ENCODE peak calls at places on chromosomes 5 and 9, in eight cellular contexts. K is hepatocyte; A is T-helper 1 cell; G is activated CD4-positive, CD25-positive, alpha-beta regulatory T cell; Z is amniotic stem cell; T is stimulated activated CD4-positive, alpha-beta T cell treated with anti-CD3 and anti-CD28 coated beads, Interleukin-1b, Interleukin-23, amount 100 ng/mL, for 48 hours; S is endothelial cell; R is HuH-7. N is an unnamed sample.

GRCh38 chr5:134556994-134557393 is 31.5 kb downstream of the JADE2 start:
- DNase-seq in T (no peak), K (no peak), Z (no peak), A (no peak), S (no peak), R (no peak), G (no peak), N (no peak)

GRCh38 chr5:10860645-10861455 is 99.8 kb upstream of the DAP start:
- DNase-seq in T (no peak), Z (no peak), R (no peak), A (no peak), S (no peak), G (no peak), K (no peak), N (peak; percentile 47)

GRCh38 chr5:126624534-126624933 is 23.8 kb downstream of the PHAX start:
- DNase-seq in R (no peak), Z (peak; percentile 51), A (no peak), G (no peak), T (peak; percentile 19), S (no peak), K (no peak), N (peak; percentile 92)

GRCh38 chr9:7549261-7549660 is 250.3 kb downstream of the DMAC1 start:
- DNase-seq in K (peak; percentile 34), R (no peak), S (peak; percentile 24), T (no peak), Z (no peak), A (no peak), G (no peak), N (no peak)

GRCh38 chr9:135907006-135907434 is 326 bp downstream of the CAMSAP1 start:
- DNase-seq in Z (no peak), K (no peak), G (no peak), S (peak; percentile 59), A (no peak), R (no peak), T (no peak), N (no peak)

GRCh38 chr5:2656186-2656585 is 95.3 kb downstream of the IRX2 start:
- DNase-seq in K (no peak), T (no peak), S (no peak), Z (no peak), A (no peak), G (no peak), R (no peak), N (no peak)

GRCh38 chr9:76294301-76294700 is 99.9 kb downstream of the RFK start:
- DNase-seq in R (no peak), S (no peak), Z (no peak), T (no peak), K (no peak), A (no peak), G (no peak), N (no peak)

GRCh38 chr9:130356033-130356432 is 88.7 kb upstream of the ASS1 start:
- DNase-seq in G (no peak), T (no peak), Z (no peak), A (no peak), S (no peak), K (no peak), R (no peak), N (no peak)

GRCh38 chr9:37575921-37576721 is at the start of gene FBXO10:
- DNase-seq in R (peak; percentile 91), K (peak; percentile 91), S (peak; percentile 73), T (peak; percentile 22), G (no peak), Z (peak; percentile 28), A (peak; percentile 20), N (peak; percentile 38)

GRCh38 chr9:137705906-137706305 is 87.1 kb downstream of the EHMT1 start:
- DNase-seq in A (no peak), S (no peak), T (no peak), G (no peak), R (no peak), Z (no peak), K (no peak), N (no peak)

GRCh38 chr5:80150731-80151130 is 105.1 kb downstream of the SERINC5 start:
- DNase-seq in S (no peak), Z (no peak), T (no peak), G (no peak), K (no peak), R (no peak), A (no peak), N (no peak)

GRCh38 chr5:107526263-107526937 is 144.3 kb downstream of the EFNA5 start:
- DNase-seq in A (no peak), S (no peak), Z (no peak), T (no peak), G (no peak), R (no peak), K (no peak), N (no peak)

GRCh38 chr5:159184858-159185381 is 24.4 kb downstream of the RNF145 start:
- DNase-seq in A (no peak), Z (peak; percentile 70), T (peak; percentile 58), G (peak; percentile 6), S (no peak), R (no peak), K (no peak), N (peak; percentile 86)

GRCh38 chr5:3602713-3603502 is 7.3 kb downstream of the IRX1 start:
- DNase-seq in T (no peak), R (no peak), K (peak; percentile 71), Z (no peak), A (no peak), S (peak; percentile 53), G (no peak), N (no peak)

GRCh38 chr5:71587709-71588532 is 781 bp downstream of the MCCC2 start:
- DNase-seq in K (no peak), A (no peak), S (no peak), Z (no peak), G (no peak), R (peak; percentile 8), T (no peak), N (no peak)

GRCh38 chr9:77099388-77099787 is 77.9 kb upstream of the VPS13A start:
- DNase-seq in Z (no peak), G (no peak), R (no peak), K (no peak), A (no peak), T (no peak), S (no peak), N (no peak)

GRCh38 chr5:60540855-60541805 is 158.8 kb downstream of the DEPDC1B start:
- DNase-seq in T (no peak), S (no peak), Z (no peak), G (no peak), A (no peak), R (no peak), K (no peak), N (no peak)

GRCh38 chr9:99253772-99254431 is 31.8 kb downstream of the SEC61B start:
- DNase-seq in K (no peak), G (peak; percentile 70), S (no peak), Z (no peak), T (peak; percentile 92), R (no peak), A (peak; percentile 9), N (no peak)

GRCh38 chr5:115179068-115179958 is 9.6 kb upstream of the TRIM36 start:
- DNase-seq in G (no peak), Z (no peak), R (no peak), K (peak; percentile 36), T (no peak), S (peak; percentile 35), A (no peak), N (no peak)

GRCh38 chr9:33817327-33818166 is 587 bp downstream of the UBE2R2 start:
- DNase-seq in Z (peak; percentile 40), R (peak; percentile 56), K (peak; percentile 75), G (peak; percentile 15), S (peak; percentile 73), A (peak; percentile 41), T (peak; percentile 51), N (peak; percentile 74)

GRCh38 chr5:152271420-152271819 is 133.7 kb downstream of the NMUR2 start:
- DNase-seq in T (no peak), R (peak; percentile 16), Z (no peak), G (no peak), A (no peak), S (peak; percentile 24), K (peak; percentile 51), N (no peak)

GRCh38 chr5:932151-932627 is 39.5 kb downstream of the TRIP13 start:
- DNase-seq in R (no peak), K (no peak), Z (no peak), G (no peak), S (no peak), T (no peak), A (no peak), N (no peak)

GRCh38 chr9:135471751-135472640 is 7.6 kb upstream of the PPP1R26 start:
- DNase-seq in R (no peak), Z (no peak), A (no peak), G (no peak), K (no peak), T (no peak), S (no peak), N (no peak)

GRCh38 chr5:142095651-142096330 is 12.8 kb upstream of the NDFIP1 start:
- DNase-seq in A (peak; percentile 77), K (no peak), T (peak; percentile 90), Z (no peak), G (peak; percentile 50), S (no peak), R (no peak), N (no peak)

GRCh38 chr9:37529111-37529510 is 43.4 kb downstream of the POLR1E start:
- DNase-seq in Z (no peak), S (no peak), R (no peak), G (peak; percentile 44), T (peak; percentile 80), K (no peak), A (peak; percentile 66), N (no peak)

GRCh38 chr9:752201-752600 is 89.3 kb upstream of the DMRT1 start:
- DNase-seq in A (no peak), Z (peak; percentile 80), K (peak; percentile 41), R (no peak), G (no peak), S (no peak), T (peak; percentile 8), N (peak; percentile 94)

GRCh38 chr5:134911285-134912215 is 6.6 kb downstream of the PCBD2 start:
- DNase-seq in T (no peak), S (no peak), R (no peak), Z (no peak), G (no peak), K (no peak), A (no peak), N (no peak)

GRCh38 chr9:14373726-14374125 is 59.8 kb upstream of the NFIB start:
- DNase-seq in T (no peak), K (no peak), Z (no peak), S (no peak), R (no peak), A (no peak), G (no peak), N (no peak)

GRCh38 chr5:14240366-14240765 is 97.2 kb downstream of the TRIO start:
- DNase-seq in R (no peak), T (no peak), Z (peak; percentile 24), G (no peak), S (no peak), A (no peak), K (no peak), N (peak; percentile 26)

GRCh38 chr5:110623875-110624274 is 102.6 kb downstream of the TMEM232 start:
- DNase-seq in R (no peak), T (no peak), G (no peak), A (no peak), K (no peak), S (no peak), Z (peak; percentile 11), N (no peak)

GRCh38 chr5:78964889-78965288 is 20.2 kb downstream of the ARSB start:
- DNase-seq in A (no peak), T (no peak), Z (no peak), K (peak; percentile 71), R (no peak), G (no peak), S (no peak), N (peak; percentile 59)

GRCh38 chr9:131942076-131942720 is 137.5 kb downstream of the MED27 start:
- DNase-seq in S (no peak), R (no peak), A (no peak), Z (no peak), K (no peak), T (no peak), G (no peak), N (no peak)

GRCh38 chr5:178784391-178784790 is 53.9 kb upstream of the ZNF354A start:
- DNase-seq in Z (no peak), T (no peak), K (no peak), G (no peak), R (no peak), A (no peak), S (no peak), N (no peak)

GRCh38 chr5:143557061-143557818 is 153.8 kb upstream of the NR3C1 start:
- DNase-seq in K (no peak), G (no peak), A (no peak), S (no peak), Z (no peak), T (no peak), R (no peak), N (peak; percentile 47)

N was measured in HFFc6.